ENCODE peak calls at places on chromosomes 1 and 21, in nine cellular contexts. J, L, O, F, S, D, C, Y and A are unnamed samples.

GRCh38 chr1:41878495-41878894 is 40.2 kb downstream of the HIVEP3 start:
- DNase-seq in C (no peak), O (no peak), Y (no peak), J (no peak), F (no peak), L (no peak), S (no peak), D (no peak), A (no peak)

GRCh38 chr1:212229654-212230053 is 55.6 kb upstream of the PPP2R5A start:
- DNase-seq in C (peak; percentile 29), F (no peak), J (no peak), Y (no peak), D (peak; percentile 46), S (peak; percentile 51), L (no peak), O (no peak), A (no peak)

GRCh38 chr21:31124005-31124404 is 85.7 kb upstream of the KRTAP19-8 start:
- DNase-seq in F (no peak), D (no peak), L (no peak), C (no peak), Y (no peak), S (no peak), J (no peak), O (no peak), A (peak; percentile 58)

GRCh38 chr1:209768354-209768774 is 12.5 kb downstream of the TRAF3IP3 start:
- DNase-seq in J (no peak), D (peak; percentile 32), S (no peak), O (no peak), C (no peak), F (peak; percentile 67), L (no peak), Y (peak; percentile 76), A (no peak)

GRCh38 chr1:62437273-62437945 is 560 bp downstream of the USP1 start:
- DNase-seq in Y (no peak), F (peak; percentile 2), S (no peak), L (no peak), D (no peak), C (no peak), O (peak; percentile 84), J (peak; percentile 80), A (no peak)

GRCh38 chr1:205172729-205173366 is 38.7 kb downstream of the DSTYK start:
- DNase-seq in L (no peak), C (no peak), O (no peak), Y (no peak), S (no peak), J (no peak), D (peak; percentile 91), F (no peak), A (no peak)

GRCh38 chr1:111604931-111605330 is 14.7 kb upstream of the RAP1A start:
- DNase-seq in J (no peak), O (no peak), Y (no peak), C (no peak), S (no peak), D (peak; percentile 71), F (no peak), L (no peak), A (no peak)

GRCh38 chr1:7747605-7748004 is 23.5 kb upstream of the VAMP3 start:
- DNase-seq in S (no peak), C (no peak), D (no peak), Y (no peak), J (no peak), O (no peak), L (no peak), F (no peak), A (no peak)

GRCh38 chr1:114113801-114114750 is 39.6 kb downstream of the SYT6 start:
- DNase-seq in D (peak; percentile 14), F (no peak), Y (no peak), J (no peak), C (no peak), O (no peak), S (no peak), L (no peak), A (no peak)

GRCh38 chr1:111956155-111956817 is 33.2 kb downstream of the KCND3 start:
- DNase-seq in J (no peak), O (no peak), L (no peak), Y (no peak), C (no peak), D (no peak), F (no peak), S (no peak), A (no peak)

GRCh38 chr1:159000627-159001026 is 9.1 kb upstream of the IFI16 start:
- DNase-seq in Y (no peak), O (peak; percentile 93), C (peak; percentile 91), L (peak; percentile 74), F (no peak), J (peak; percentile 70), D (peak; percentile 82), S (no peak), A (peak; percentile 90)

GRCh38 chr1:51549901-51550300 is 30.8 kb upstream of the EPS15 start:
- DNase-seq in O (no peak), F (no peak), D (no peak), J (no peak), Y (no peak), C (no peak), S (no peak), L (no peak), A (no peak)

GRCh38 chr1:9203623-9204022 is 31.0 kb upstream of the H6PD start:
- DNase-seq in F (no peak), S (no peak), C (no peak), L (no peak), J (no peak), O (no peak), Y (no peak), D (peak; percentile 40), A (no peak)

GRCh38 chr1:34907487-34908090 is 21.9 kb downstream of the DLGAP3 start:
- DNase-seq in F (no peak), S (no peak), O (no peak), D (no peak), C (no peak), J (no peak), L (no peak), Y (no peak), A (no peak)

GRCh38 chr1:34906756-34907155 is 22.7 kb downstream of the DLGAP3 start:
- DNase-seq in L (no peak), F (no peak), S (peak; percentile 92), O (no peak), J (no peak), C (no peak), D (no peak), Y (no peak), A (no peak)

GRCh38 chr1:34911465-34911864 is 18.0 kb downstream of the DLGAP3 start:
- DNase-seq in F (no peak), J (no peak), L (no peak), S (no peak), O (no peak), C (no peak), D (no peak), Y (no peak), A (no peak)

GRCh38 chr1:34908369-34908768 is 21.1 kb downstream of the DLGAP3 start:
- DNase-seq in J (no peak), F (no peak), C (no peak), L (no peak), D (no peak), S (no peak), Y (no peak), O (no peak), A (no peak)

GRCh38 chr1:34910425-34910824 is 19.0 kb downstream of the DLGAP3 start:
- DNase-seq in O (no peak), Y (no peak), F (no peak), J (no peak), D (no peak), S (no peak), C (no peak), L (no peak), A (no peak)
- H3K27ac ChIP-seq in O (no peak overlapping the region), Y (no peak overlapping the region), F (no peak overlapping the region), J (no peak overlapping the region), D (no peak overlapping the region), S (no peak overlapping the region), C (no peak overlapping the region), L (no peak overlapping the region), A (no peak overlapping the region)

GRCh38 chr1:32060914-32061313 is 11.8 kb upstream of the TMEM39B start:
- DNase-seq in L (no peak), S (no peak), F (no peak), Y (no peak), C (no peak), D (no peak), O (no peak), J (no peak), A (no peak)
- H3K27ac ChIP-seq in L (peak overlapping the region; percentile 65), S (no peak overlapping the region), F (no peak overlapping the region), Y (peak overlapping the region; percentile 27), C (no peak overlapping the region), D (no peak overlapping the region), O (no peak overlapping the region), J (no peak overlapping the region), A (no peak overlapping the region)

DNA sequence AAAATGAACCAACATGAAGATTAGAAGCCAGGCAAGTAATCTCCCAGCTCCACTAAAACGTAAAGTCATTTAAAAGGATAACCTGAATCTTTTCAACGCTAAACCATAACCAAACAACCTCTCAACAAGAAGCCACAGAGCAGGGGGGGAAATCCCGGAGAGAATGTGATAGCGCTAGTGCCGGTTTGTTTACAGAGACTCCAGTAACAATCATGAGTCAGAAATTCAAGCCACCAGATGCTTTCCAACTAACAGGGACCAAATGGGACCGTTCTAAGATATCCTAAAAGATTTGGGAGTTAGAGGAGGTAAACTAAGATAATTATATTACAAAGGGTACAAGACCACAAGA is 847 bp downstream of the DCAF8 start:
- DNase-seq in F (peak; percentile 66), Y (peak; percentile 72), D (peak; percentile 80), J (no peak), S (peak; percentile 34), O (no peak), C (no peak), L (no peak), A (peak; percentile 60)
- H3K27ac ChIP-seq in F (peak overlapping the region; percentile 99), Y (peak overlapping the region; percentile 97), D (peak overlapping the region; percentile 93), J (peak overlapping the region; percentile 98), S (peak overlapping the region; percentile 97), O (peak overlapping the region; percentile 99), C (peak overlapping the region; percentile 97), L (peak overlapping the region; percentile 79), A (peak overlapping the region; percentile 97)

GRCh38 chr1:183323849-183324683 is 94.1 kb downstream of the NMNAT2 start:
- DNase-seq in C (no peak), S (no peak), J (no peak), F (no peak), O (no peak), D (no peak), Y (no peak), L (no peak), A (no peak)

GRCh38 chr1:183315987-183316758 is 102.0 kb downstream of the NMNAT2 start:
- DNase-seq in O (no peak), D (no peak), S (no peak), J (no peak), C (no peak), Y (no peak), F (no peak), L (no peak), A (no peak)

GRCh38 chr1:183318433-183318832 is 99.7 kb downstream of the NMNAT2 start:
- DNase-seq in Y (no peak), D (peak; percentile 88), L (no peak), S (no peak), J (peak; percentile 75), O (peak; percentile 90), F (no peak), C (peak; percentile 85), A (peak; percentile 85)

DNA sequence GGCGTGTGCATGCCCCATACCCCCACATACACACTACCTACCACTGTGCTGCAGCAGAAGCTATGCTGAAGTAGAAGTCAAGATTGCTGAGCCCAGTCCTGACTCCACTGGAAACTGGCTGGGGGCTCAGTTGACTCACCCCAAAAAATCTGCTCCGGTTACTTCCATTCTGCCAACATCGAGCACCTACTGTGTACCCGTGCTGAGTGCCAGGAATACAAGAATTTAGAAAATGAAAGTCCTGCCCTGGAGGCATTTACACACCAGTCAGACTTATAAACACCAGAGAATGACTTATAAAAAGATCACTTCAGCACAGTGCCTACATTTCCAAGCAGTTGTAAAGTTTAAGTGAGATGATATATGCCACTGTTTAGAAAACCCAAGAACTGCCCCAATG is 99.1 kb downstream of the NMNAT2 start:
- DNase-seq in S (no peak), D (peak; percentile 21), L (no peak), F (no peak), Y (no peak), C (no peak), O (no peak), J (no peak), A (no peak)
- H3K27ac ChIP-seq in S (no peak overlapping the region), D (no peak overlapping the region), L (no peak overlapping the region), F (no peak overlapping the region), Y (no peak overlapping the region), C (peak overlapping the region; percentile 87), O (peak overlapping the region; percentile 84), J (peak overlapping the region; percentile 78), A (peak overlapping the region; percentile 81)